ENCODE peak calls at places on chromosomes 16 and 17, in eight cellular contexts. L is stimulated activated CD4-positive, alpha-beta T cell treated with anti-CD3 and anti-CD28 coated beads, Interleukin-2, amount 100 ng/mL, for 48 hours; E is NCI-H1105; M is activated T-helper 2 cell treated with anti-CD3 and anti-CD28 coated beads, Interferon-gamma antibody, Interleukin-2, Interleukin-4, amounts not matched to agents 10 μg/mL and 5 μg/mL and 100 μg/mL, durations not matched to agents 14 hours and 24 hours and 36 hours; U is amniotic stem cell; D is Panc1; F is HEK293T; Q is activated T-helper 1 cell treated with Interleukin-2 at 50 U/mL for 16 hours. B is an unnamed sample.

GRCh38 chr17:74569392-74570003 is 2.2 kb upstream of the CD300H start:
- DNase-seq in L (no peak), E (no peak), M (no peak), U (no peak), D (peak), F (no peak), Q (no peak), B (peak)

GRCh38 chr16:85897384-85897783 is 1.6 kb upstream of the IRF8 start:
- DNase-seq in L (no peak), E (no peak), M (no peak), U (no peak), D (no peak), F (no peak), Q (no peak), B (no peak)

GRCh38 chr17:7862692-7863437 is 5.1 kb downstream of the CYB5D1 start:
- DNase-seq in L (no peak), E (peak), M (no peak), U (no peak), D (no peak), F (peak), Q (no peak), B (no peak)

GRCh38 chr17:63568563-63568962 is 18.3 kb downstream of the DCAF7 start:
- DNase-seq in L (no peak), E (no peak), M (no peak), U (no peak), D (no peak), F (no peak), Q (no peak), B (no peak)

GRCh38 chr16:65123846-65124513 is 2.1 kb upstream of the CDH11 start:
- DNase-seq in L (no peak), E (no peak), M (no peak), U (no peak), D (no peak), F (no peak), Q (no peak), B (no peak)

GRCh38 chr17:30235386-30236296 is at the start of gene SLC6A4:
- DNase-seq in L (no peak), E (no peak), M (no peak), U (no peak), D (no peak), F (no peak), Q (no peak), B (no peak)

GRCh38 chr17:80819422-80820164 is 172.0 kb upstream of the CHMP6 start:
- DNase-seq in L (no peak), E (no peak), M (no peak), U (no peak), D (no peak), F (no peak), Q (no peak), B (no peak)

GRCh38 chr17:79835470-79835899 is 3.8 kb downstream of the CBX4 start:
- DNase-seq in L (no peak), E (no peak), M (no peak), U (no peak), D (no peak), F (no peak), Q (no peak), B (no peak)

GRCh38 chr16:54780266-54780665 is 150.4 kb upstream of the IRX5 start:
- DNase-seq in L (no peak), E (no peak), M (no peak), U (no peak), D (no peak), F (no peak), Q (no peak), B (no peak)

GRCh38 chr16:30375830-30376229 is 1.2 kb downstream of the MYL11 start:
- DNase-seq in L (no peak), E (no peak), M (no peak), U (no peak), D (no peak), F (no peak), Q (no peak), B (no peak)

GRCh38 chr16:25416002-25416401 is 158.4 kb upstream of the ZKSCAN2 start:
- DNase-seq in L (no peak), E (no peak), M (no peak), U (no peak), D (no peak), F (no peak), Q (no peak), B (no peak)

GRCh38 chr17:70047619-70048018 is 27.4 kb upstream of the KCNJ16 start:
- DNase-seq in L (no peak), E (no peak), M (no peak), U (no peak), D (no peak), F (no peak), Q (no peak), B (no peak)

GRCh38 chr16:81410643-81411235 is 33.9 kb upstream of the CMIP start:
- DNase-seq in L (no peak), E (no peak), M (no peak), U (no peak), D (no peak), F (no peak), Q (no peak), B (no peak)

GRCh38 chr16:58855291-58855823 is 121.2 kb upstream of the GOT2 start:
- DNase-seq in L (no peak), E (no peak), M (no peak), U (no peak), D (no peak), F (no peak), Q (no peak), B (no peak)

GRCh38 chr16:10765772-10766171 is 22.1 kb downstream of the NUBP1 start:
- DNase-seq in L (no peak), E (no peak), M (no peak), U (no peak), D (no peak), F (no peak), Q (no peak), B (no peak)

GRCh38 chr17:16463341-16464000 is 28.5 kb downstream of the LRRC75A start:
- DNase-seq in L (no peak), E (no peak), M (no peak), U (no peak), D (no peak), F (no peak), Q (no peak), B (no peak)

GRCh38 chr17:77569846-77570564 is 388.5 kb upstream of the TNRC6C start:
- DNase-seq in L (no peak), E (no peak), M (no peak), U (no peak), D (no peak), F (no peak), Q (no peak), B (no peak)

GRCh38 chr16:50742521-50743150 is 750 bp downstream of the CYLD start:
- DNase-seq in L (no peak), E (no peak), M (peak), U (no peak), D (no peak), F (peak), Q (peak), B (no peak)

GRCh38 chr16:15658149-15658548 is 8.1 kb downstream of the NDE1 start:
- DNase-seq in L (no peak), E (no peak), M (no peak), U (no peak), D (no peak), F (no peak), Q (no peak), B (no peak)

GRCh38 chr17:82836823-82837357 is 2.9 kb downstream of the ZNF750 start:
- DNase-seq in L (no peak), E (no peak), M (no peak), U (no peak), D (no peak), F (peak), Q (no peak), B (no peak)

GRCh38 chr16:73713817-73714495 is 582.7 kb upstream of the PSMD7 start:
- DNase-seq in L (no peak), E (no peak), M (no peak), U (no peak), D (no peak), F (peak), Q (no peak), B (no peak)

GRCh38 chr17:34709108-34709779 is 129.9 kb downstream of the TMEM132E start:
- DNase-seq in L (no peak), E (no peak), M (no peak), U (no peak), D (no peak), F (no peak), Q (no peak), B (no peak)

GRCh38 chr16:52439750-52440149 is 107.2 kb downstream of the TOX3 start:
- DNase-seq in L (no peak), E (no peak), M (no peak), U (no peak), D (no peak), F (no peak), Q (no peak), B (no peak)

GRCh38 chr17:80882926-80883685 is 108.5 kb upstream of the CHMP6 start:
- DNase-seq in L (no peak), E (no peak), M (no peak), U (no peak), D (no peak), F (no peak), Q (no peak), B (no peak)

GRCh38 chr17:42647778-42648177 is 11.3 kb upstream of the TUBG2 start:
- DNase-seq in L (no peak), E (no peak), M (no peak), U (no peak), D (no peak), F (no peak), Q (no peak), B (no peak)

GRCh38 chr16:66541388-66542360 is 8.2 kb downstream of the TK2 start:
- DNase-seq in L (no peak), E (no peak), M (no peak), U (no peak), D (no peak), F (no peak), Q (no peak), B (no peak)

GRCh38 chr17:193841-194806 is 12.7 kb upstream of the DOC2B start:
- DNase-seq in L (no peak), E (no peak), M (no peak), U (no peak), D (no peak), F (no peak), Q (no peak), B (no peak)

GRCh38 chr16:27632267-27632666 is 82.3 kb downstream of the KATNIP start:
- DNase-seq in L (no peak), E (no peak), M (no peak), U (no peak), D (no peak), F (no peak), Q (no peak), B (no peak)

GRCh38 chr17:79713391-79713790 is 17.4 kb upstream of the ENPP7 start:
- DNase-seq in L (no peak), E (no peak), M (no peak), U (no peak), D (no peak), F (no peak), Q (no peak), B (no peak)

GRCh38 chr16:57150682-57151330 is 35.0 kb downstream of the PSME3IP1 start:
- DNase-seq in L (no peak), E (no peak), M (no peak), U (no peak), D (no peak), F (no peak), Q (no peak), B (no peak)

GRCh38 chr17:17714261-17714866 is 33.1 kb downstream of the RAI1 start:
- DNase-seq in L (no peak), E (no peak), M (no peak), U (no peak), D (no peak), F (no peak), Q (no peak), B (no peak)

B was measured in AG04449.